ENCODE peak calls at places on chromosomes 12 and 14, in nine cellular contexts. R is heart right ventricle, N is cardiac muscle cell, F is body of pancreas, J is mesenchymal stem cell, S is lung, O is NT2/D1, V is osteoblast, W is pancreas. Q is an unnamed sample.
A peak's percentile ranks its signal among the peaks of the same experiment; 100 is the strongest.

GRCh38 chr14:70121521-70121920 is 67.2 kb downstream of the SLC8A3 start:
- DNase-seq in R (no peak), N (no peak), F (no peak), J (no peak), S (no peak), O (peak; percentile 51), V (no peak), W (no peak), Q (no peak)

GRCh38 chr12:75784591-75784990 is 247.0 kb downstream of the PHLDA1 start:
- DNase-seq in R (peak; percentile 22), N (peak; percentile 23), F (peak; percentile 92), J (peak; percentile 16), S (peak; percentile 33), O (no peak), V (no peak), W (peak; percentile 86), Q (no peak)

GRCh38 chr12:120901818-120902217 is 2.3 kb downstream of the SPPL3 start:
- DNase-seq in R (no peak), N (no peak), F (no peak), J (no peak), S (no peak), O (no peak), V (no peak), W (no peak), Q (no peak)

GRCh38 chr12:130114952-130115351 is 47.3 kb upstream of the FZD10 start:
- DNase-seq in R (no peak), N (no peak), F (no peak), J (no peak), S (no peak), O (no peak), V (no peak), W (no peak), Q (no peak)

GRCh38 chr12:54206807-54207206 is 18.0 kb upstream of the SMUG1 start:
- DNase-seq in R (no peak), N (no peak), F (no peak), J (no peak), S (no peak), O (no peak), V (peak; percentile 46), W (no peak), Q (no peak)

GRCh38 chr14:53055003-53055402 is 98.1 kb downstream of the DDHD1 start:
- DNase-seq in R (no peak), N (peak; percentile 73), F (no peak), J (peak; percentile 65), S (no peak), O (peak; percentile 11), V (no peak), W (no peak), Q (no peak)

GRCh38 chr12:1779783-1780182 is 40.6 kb upstream of the LRTM2 start:
- DNase-seq in R (no peak), N (peak; percentile 82), F (no peak), J (no peak), S (no peak), O (no peak), V (no peak), W (no peak), Q (no peak)

GRCh38 chr14:73785336-73785833 is 66.2 kb upstream of the PTGR2 start:
- DNase-seq in R (no peak), N (peak; percentile 85), F (peak; percentile 54), J (peak; percentile 97), S (no peak), O (no peak), V (no peak), W (no peak), Q (no peak)

GRCh38 chr14:91067186-91067585 is 6.7 kb upstream of the RPS6KA5 start:
- DNase-seq in R (no peak), N (no peak), F (no peak), J (no peak), S (no peak), O (no peak), V (no peak), W (no peak), Q (no peak)

GRCh38 chr14:29926228-29926627 is 1.4 kb downstream of the PRKD1 start:
- DNase-seq in R (no peak), N (peak; percentile 9), F (no peak), J (no peak), S (no peak), O (no peak), V (peak; percentile 88), W (no peak), Q (no peak)

GRCh38 chr12:12331896-12332295 is 18.1 kb downstream of the MANSC1 start:
- DNase-seq in R (no peak), N (no peak), F (peak; percentile 57), J (no peak), S (no peak), O (no peak), V (no peak), W (no peak), Q (no peak)

GRCh38 chr14:65486856-65487255 is 74.3 kb downstream of the FUT8 start:
- DNase-seq in R (no peak), N (no peak), F (no peak), J (no peak), S (no peak), O (no peak), V (no peak), W (no peak), Q (no peak)

GRCh38 chr12:27549231-27549800 is 25.3 kb downstream of the PPFIBP1 start:
- DNase-seq in R (no peak), N (peak; percentile 82), F (no peak), J (peak; percentile 80), S (no peak), O (no peak), V (no peak), W (no peak), Q (no peak)

GRCh38 chr14:72515779-72516770 is 377.8 kb downstream of the DPF3 start:
- DNase-seq in R (no peak), N (peak; percentile 47), F (peak; percentile 39), J (peak; percentile 30), S (no peak), O (no peak), V (no peak), W (peak; percentile 28), Q (peak; percentile 50)

GRCh38 chr12:106358410-106359241 is 1.1 kb downstream of the POLR3B start:
- DNase-seq in R (peak; percentile 26), N (peak; percentile 84), F (peak; percentile 40), J (peak; percentile 90), S (peak; percentile 70), O (no peak), V (peak; percentile 71), W (peak; percentile 22), Q (no peak)

GRCh38 chr12:1453801-1454200 is 140.6 kb downstream of the FBXL14 start:
- DNase-seq in R (no peak), N (no peak), F (no peak), J (no peak), S (no peak), O (peak; percentile 71), V (no peak), W (no peak), Q (no peak)

GRCh38 chr12:93880853-93881522 is 203.8 kb downstream of the CRADD start:
- DNase-seq in R (no peak), N (no peak), F (no peak), J (no peak), S (no peak), O (no peak), V (no peak), W (no peak), Q (peak; percentile 11)

GRCh38 chr14:51521764-51522163 is 129.9 kb upstream of the FRMD6 start:
- DNase-seq in R (no peak), N (peak; percentile 41), F (no peak), J (peak; percentile 50), S (no peak), O (no peak), V (no peak), W (no peak), Q (no peak)

GRCh38 chr12:107386569-107386968 is 293.2 kb upstream of the CRY1 start:
- DNase-seq in R (no peak), N (no peak), F (no peak), J (no peak), S (no peak), O (no peak), V (no peak), W (no peak), Q (no peak)

GRCh38 chr12:6205144-6205539 is 4.9 kb downstream of the CD9 start:
- DNase-seq in R (peak; percentile 71), N (peak; percentile 50), F (no peak), J (no peak), S (no peak), O (peak; percentile 99), V (no peak), W (no peak), Q (no peak)

DNA sequence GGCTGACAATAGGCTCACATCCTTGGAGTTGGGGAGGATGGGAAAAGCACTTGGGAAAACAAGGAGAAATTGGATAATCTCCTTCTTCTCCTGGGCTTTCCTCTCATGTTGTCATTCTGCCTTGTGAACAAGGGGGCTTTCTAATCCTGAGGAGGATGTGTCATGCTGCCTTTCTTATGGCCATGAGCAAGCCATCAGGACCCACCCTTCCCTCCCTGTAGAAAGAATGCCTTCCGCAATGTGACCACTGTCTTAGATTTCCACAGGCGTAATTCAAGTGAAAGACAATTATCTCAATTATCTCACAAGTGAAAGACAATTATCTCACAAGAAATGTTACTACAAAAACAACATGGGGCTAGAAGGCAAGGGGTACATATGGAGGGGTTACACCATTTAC is 3.0 kb upstream of the OR6S1 start:
- DNase-seq in R (no peak), N (no peak), F (no peak), J (no peak), S (no peak), O (no peak), V (no peak), W (no peak), Q (peak; percentile 5)
- H3K4me3 ChIP-seq in R (no peak overlapping the region), N (no peak overlapping the region), F (no peak overlapping the region), J (no peak overlapping the region), S (no peak overlapping the region), O (no peak overlapping the region), V (no peak overlapping the region), W (no peak overlapping the region), Q (no peak overlapping the region)

DNA sequence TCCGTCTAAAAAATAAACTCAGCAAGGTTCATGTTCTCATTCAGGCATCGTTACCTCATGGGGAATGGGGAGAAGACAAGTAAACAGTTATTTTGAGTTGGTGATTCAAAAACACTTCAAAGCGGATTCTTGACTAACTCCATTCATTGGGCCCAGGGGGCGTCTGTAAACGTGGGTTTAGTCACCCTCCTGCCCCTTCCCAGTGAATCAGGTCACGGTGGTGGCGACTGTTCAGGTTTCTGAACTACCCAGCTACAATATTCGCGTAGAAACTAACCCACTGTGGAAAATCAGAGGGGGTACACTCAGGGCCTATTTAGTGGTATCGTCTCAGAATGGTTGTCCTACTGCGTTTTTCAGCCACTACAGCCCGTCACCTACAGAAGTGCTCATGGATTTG is 15.2 kb downstream of the OR6S1 start:
- DNase-seq in R (no peak), N (no peak), F (no peak), J (no peak), S (no peak), O (no peak), V (no peak), W (no peak), Q (no peak)
- H3K4me1 ChIP-seq in R (peaks cover 19% of the 10 kb centered on the region), N (no peaks in the 10 kb centered on the region), F (peaks cover 38% of the 10 kb centered on the region), J (peaks cover 14% of the 10 kb centered on the region), S (no peaks in the 10 kb centered on the region), O (no peaks in the 10 kb centered on the region), V (peaks cover 38% of the 10 kb centered on the region), W (no peaks in the 10 kb centered on the region), Q (peaks cover 46% of the 10 kb centered on the region)

GRCh38 chr12:52946334-52946733 is 2.6 kb upstream of the KRT18 start:
- DNase-seq in R (no peak), N (no peak), F (no peak), J (peak; percentile 46), S (no peak), O (no peak), V (peak; percentile 60), W (no peak), Q (no peak)
- H3K4me3 ChIP-seq in R (no peak overlapping the region), N (no peak overlapping the region), F (no peak overlapping the region), J (no peak overlapping the region), S (no peak overlapping the region), O (peak overlapping the region; percentile 3), V (no peak overlapping the region), W (no peak overlapping the region), Q (no peak overlapping the region)

GRCh38 chr14:71483154-71483553 is 449.1 kb upstream of the RGS6 start:
- DNase-seq in R (no peak), N (no peak), F (no peak), J (no peak), S (no peak), O (no peak), V (no peak), W (no peak), Q (no peak)
- H3K4me1 ChIP-seq in R (no peaks in the 10 kb centered on the region), N (no peaks in the 10 kb centered on the region), F (no peaks in the 10 kb centered on the region), J (no peaks in the 10 kb centered on the region), S (no peaks in the 10 kb centered on the region), O (no peaks in the 10 kb centered on the region), V (peaks cover 63% of the 10 kb centered on the region), W (no peaks in the 10 kb centered on the region), Q (no peaks in the 10 kb centered on the region)